ENCODE peak calls at places on chromosomes 7 and 10, in four cellular contexts. F is right cardiac atrium, A is psoas muscle, W is mesendoderm. M is an unnamed sample.

GRCh38 chr10:117137031-117137910 is 799 bp downstream of the VAX1 start:
- DNase-seq in F (peak), W (peak), A (no peak), M (no peak)

GRCh38 chr10:124827474-124827873 is 25.9 kb downstream of the ABRAXAS2 start:
- DNase-seq in F (no peak), W (peak), A (no peak), M (no peak)

GRCh38 chr10:106615081-106615480 is 549.4 kb downstream of the SORCS1 start:
- DNase-seq in F (no peak), A (no peak), W (peak), M (no peak)

GRCh38 chr10:42975558-42976352 is 101.1 kb upstream of the RET start:
- DNase-seq in A (peak), W (no peak), F (no peak), M (no peak)

GRCh38 chr7:90931996-90932912 is 332.0 kb upstream of the FZD1 start:
- DNase-seq in W (no peak), F (no peak), A (no peak), M (no peak)

GRCh38 chr7:119720541-119720940 is 552.4 kb upstream of the KCND2 start:
- DNase-seq in A (no peak), F (no peak), W (peak), M (peak)

GRCh38 chr10:35563266-35563891 is 41.8 kb upstream of the GJD4 start:
- DNase-seq in W (peak), F (peak), A (peak), M (no peak)

GRCh38 chr10:17229717-17229966 is 1.6 kb downstream of the VIM start:
- DNase-seq in A (no peak), F (no peak), W (peak), M (no peak)

GRCh38 chr7:4733936-4734528 is 41.4 kb upstream of the AP5Z1 start:
- DNase-seq in W (no peak), A (no peak), F (no peak), M (no peak)

GRCh38 chr7:139771001-139771956 is 6.5 kb downstream of the HIPK2 start:
- DNase-seq in W (no peak), A (no peak), F (no peak), M (peak)
- H3K27ac ChIP-seq in W (no peak), A (no peak), F (no peak), M (peak)

GRCh38 chr10:69831231-69831855 is 29.6 kb downstream of the COL13A1 start:
- DNase-seq in A (no peak), F (no peak), W (no peak), M (no peak)
- H3K27ac ChIP-seq in A (no peak), F (no peak), W (no peak), M (no peak)

GRCh38 chr10:100553929-100554328 is 18.2 kb downstream of the HIF1AN start:
- DNase-seq in F (no peak), W (no peak), A (no peak), M (no peak)

GRCh38 chr10:100554902-100555301 is 19.2 kb downstream of the HIF1AN start:
- DNase-seq in A (no peak), W (no peak), F (no peak), M (no peak)

GRCh38 chr10:100551733-100552132 is 16.0 kb downstream of the HIF1AN start:
- DNase-seq in F (no peak), W (peak), A (no peak), M (no peak)

GRCh38 chr10:100551231-100551630 is 15.5 kb downstream of the HIF1AN start:
- DNase-seq in W (no peak), F (no peak), A (no peak), M (no peak)
- H3K27ac ChIP-seq in W (no peak), F (no peak), A (no peak), M (no peak)

GRCh38 chr10:70131560-70131937 is 1.1 kb downstream of the AIFM2 start:
- DNase-seq in W (no peak), A (peak), F (no peak), M (no peak)

GRCh38 chr10:70132098-70133029 is at the start of gene AIFM2:
- DNase-seq in W (peak), A (peak), F (peak), M (no peak)

GRCh38 chr10:70126700-70127395 is 5.8 kb downstream of the AIFM2 start:
- DNase-seq in A (peak), F (no peak), W (no peak), M (no peak)

GRCh38 chr10:70135046-70135445 is 2.4 kb upstream of the AIFM2 start:
- DNase-seq in A (no peak), F (no peak), W (no peak), M (no peak)

GRCh38 chr10:70130878-70131559 is 1.6 kb downstream of the AIFM2 start:
- DNase-seq in A (peak), F (peak), W (no peak), M (no peak)
- H3K27ac ChIP-seq in A (peak), F (no peak), W (no peak), M (peak)

GRCh38 chr10:32984003-32984600 is 26.1 kb upstream of the ITGB1 start:
- DNase-seq in A (no peak), F (no peak), W (no peak), M (no peak)
- H3K27ac ChIP-seq in A (no peak), F (no peak), W (peak), M (peak)

DNA sequence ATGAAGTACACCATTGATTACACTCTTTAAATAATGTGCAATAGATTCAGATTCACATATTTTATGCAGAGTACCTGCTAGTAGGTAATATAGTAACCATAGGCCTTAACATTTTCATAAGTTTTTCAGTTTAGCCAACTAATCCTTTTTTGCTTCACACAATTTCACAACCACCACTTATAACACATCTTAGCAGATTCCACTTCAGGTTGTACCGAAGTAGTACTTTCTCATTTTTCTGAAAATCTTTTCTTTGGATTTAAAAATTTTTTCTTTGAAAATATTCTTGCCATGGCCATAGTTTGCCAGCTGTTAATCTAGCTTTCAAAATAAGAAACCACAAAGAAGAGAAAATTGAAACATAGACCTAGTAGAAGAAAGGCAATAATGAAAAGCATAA is 203.1 kb downstream of the MGMT start:
- DNase-seq in W (no peak), F (no peak), A (no peak), M (no peak)
- H3K27ac ChIP-seq in W (no peak), F (no peak), A (no peak), M (no peak)

M was measured in epithelial cell of prostate.